ENCODE peak calls at places on chromosomes 5 and 9, in eight cellular contexts. One of them, this sample, is unnamed.

GRCh38 chr5:117624226-117624625 is 1049.6 kb upstream of the SEMA6A start:
- DNase-seq in AG20443: no peak
- DNase-seq in foreskin melanocyte: no peak
- DNase-seq in aorta: no peak
- DNase-seq in thyroid gland: no peak
- DNase-seq in activated T-helper 1 cell treated with anti-CD3 and anti-CD28 coated beads, Interleukin-2, amount 50 U/mL, for 16 hours: no peak
- DNase-seq in T follicular helper cell: no peak
- DNase-seq in stimulated activated CD4-positive, alpha-beta T cell treated with anti-CD3 and anti-CD28 coated beads, Interleukin-12 subunit alpha, Interleukin-12 subunit beta, amount 100 ng/mL, for 4 hours: no peak
- DNase-seq in this sample: no peak

GRCh38 chr9:33443504-33444154 is 3.8 kb downstream of the AQP3 start:
- DNase-seq in AG20443: no peak
- DNase-seq in foreskin melanocyte: no peak
- DNase-seq in aorta: no peak
- DNase-seq in thyroid gland: no peak
- DNase-seq in activated T-helper 1 cell treated with anti-CD3 and anti-CD28 coated beads, Interleukin-2, amount 50 U/mL, for 16 hours: no peak
- DNase-seq in T follicular helper cell: no peak
- DNase-seq in stimulated activated CD4-positive, alpha-beta T cell treated with anti-CD3 and anti-CD28 coated beads, Interleukin-12 subunit alpha, Interleukin-12 subunit beta, amount 100 ng/mL, for 4 hours: no peak
- DNase-seq in this sample: no peak

GRCh38 chr5:149389552-149390495 is 10.7 kb upstream of the IL17B start:
- DNase-seq in AG20443: no peak
- DNase-seq in foreskin melanocyte: no peak
- DNase-seq in aorta: no peak
- DNase-seq in thyroid gland: no peak
- DNase-seq in activated T-helper 1 cell treated with anti-CD3 and anti-CD28 coated beads, Interleukin-2, amount 50 U/mL, for 16 hours: no peak
- DNase-seq in T follicular helper cell: no peak
- DNase-seq in stimulated activated CD4-positive, alpha-beta T cell treated with anti-CD3 and anti-CD28 coated beads, Interleukin-12 subunit alpha, Interleukin-12 subunit beta, amount 100 ng/mL, for 4 hours: no peak
- DNase-seq in this sample: no peak

GRCh38 chr9:136003356-136004218 is 42.4 kb upstream of the UBAC1 start:
- DNase-seq in AG20443: no peak
- DNase-seq in foreskin melanocyte: no peak
- DNase-seq in aorta: no peak
- DNase-seq in thyroid gland: no peak
- DNase-seq in activated T-helper 1 cell treated with anti-CD3 and anti-CD28 coated beads, Interleukin-2, amount 50 U/mL, for 16 hours: no peak
- DNase-seq in T follicular helper cell: no peak
- DNase-seq in stimulated activated CD4-positive, alpha-beta T cell treated with anti-CD3 and anti-CD28 coated beads, Interleukin-12 subunit alpha, Interleukin-12 subunit beta, amount 100 ng/mL, for 4 hours: no peak
- DNase-seq in this sample: no peak

GRCh38 chr5:52895070-52895469 is 94.1 kb upstream of the ITGA2 start:
- DNase-seq in AG20443: no peak
- DNase-seq in foreskin melanocyte: no peak
- DNase-seq in aorta: no peak
- DNase-seq in thyroid gland: no peak
- DNase-seq in activated T-helper 1 cell treated with anti-CD3 and anti-CD28 coated beads, Interleukin-2, amount 50 U/mL, for 16 hours: no peak
- DNase-seq in T follicular helper cell: no peak
- DNase-seq in stimulated activated CD4-positive, alpha-beta T cell treated with anti-CD3 and anti-CD28 coated beads, Interleukin-12 subunit alpha, Interleukin-12 subunit beta, amount 100 ng/mL, for 4 hours: no peak
- DNase-seq in this sample: no peak

GRCh38 chr9:123507992-123508391 is 152.0 kb downstream of the CRB2 start:
- DNase-seq in AG20443: peak; percentile 43
- DNase-seq in foreskin melanocyte: no peak
- DNase-seq in aorta: no peak
- DNase-seq in thyroid gland: no peak
- DNase-seq in activated T-helper 1 cell treated with anti-CD3 and anti-CD28 coated beads, Interleukin-2, amount 50 U/mL, for 16 hours: no peak
- DNase-seq in T follicular helper cell: no peak
- DNase-seq in stimulated activated CD4-positive, alpha-beta T cell treated with anti-CD3 and anti-CD28 coated beads, Interleukin-12 subunit alpha, Interleukin-12 subunit beta, amount 100 ng/mL, for 4 hours: no peak
- DNase-seq in this sample: no peak

GRCh38 chr5:83715316-83716060 is 5.2 kb downstream of the HAPLN1 start:
- DNase-seq in AG20443: peak; percentile 25
- DNase-seq in foreskin melanocyte: no peak
- DNase-seq in aorta: no peak
- DNase-seq in thyroid gland: peak; percentile 23
- DNase-seq in activated T-helper 1 cell treated with anti-CD3 and anti-CD28 coated beads, Interleukin-2, amount 50 U/mL, for 16 hours: no peak
- DNase-seq in T follicular helper cell: no peak
- DNase-seq in stimulated activated CD4-positive, alpha-beta T cell treated with anti-CD3 and anti-CD28 coated beads, Interleukin-12 subunit alpha, Interleukin-12 subunit beta, amount 100 ng/mL, for 4 hours: no peak
- DNase-seq in this sample: no peak

GRCh38 chr9:89313842-89314241 is 2.8 kb downstream of the CKS2 start:
- DNase-seq in AG20443: no peak
- DNase-seq in foreskin melanocyte: no peak
- DNase-seq in aorta: no peak
- DNase-seq in thyroid gland: no peak
- DNase-seq in activated T-helper 1 cell treated with anti-CD3 and anti-CD28 coated beads, Interleukin-2, amount 50 U/mL, for 16 hours: no peak
- DNase-seq in T follicular helper cell: no peak
- DNase-seq in stimulated activated CD4-positive, alpha-beta T cell treated with anti-CD3 and anti-CD28 coated beads, Interleukin-12 subunit alpha, Interleukin-12 subunit beta, amount 100 ng/mL, for 4 hours: no peak
- DNase-seq in this sample: no peak

GRCh38 chr9:108087781-108088180 is 598.2 kb upstream of the KLF4 start:
- DNase-seq in AG20443: no peak
- DNase-seq in foreskin melanocyte: no peak
- DNase-seq in aorta: no peak
- DNase-seq in thyroid gland: peak; percentile 19
- DNase-seq in activated T-helper 1 cell treated with anti-CD3 and anti-CD28 coated beads, Interleukin-2, amount 50 U/mL, for 16 hours: no peak
- DNase-seq in T follicular helper cell: no peak
- DNase-seq in stimulated activated CD4-positive, alpha-beta T cell treated with anti-CD3 and anti-CD28 coated beads, Interleukin-12 subunit alpha, Interleukin-12 subunit beta, amount 100 ng/mL, for 4 hours: no peak
- DNase-seq in this sample: no peak

GRCh38 chr5:134070979-134071849 is 43.3 kb upstream of the TCF7 start:
- DNase-seq in AG20443: peak; percentile 36
- DNase-seq in foreskin melanocyte: no peak
- DNase-seq in aorta: no peak
- DNase-seq in thyroid gland: peak; percentile 29
- DNase-seq in activated T-helper 1 cell treated with anti-CD3 and anti-CD28 coated beads, Interleukin-2, amount 50 U/mL, for 16 hours: no peak
- DNase-seq in T follicular helper cell: no peak
- DNase-seq in stimulated activated CD4-positive, alpha-beta T cell treated with anti-CD3 and anti-CD28 coated beads, Interleukin-12 subunit alpha, Interleukin-12 subunit beta, amount 100 ng/mL, for 4 hours: peak; percentile 42
- DNase-seq in this sample: no peak